ENCODE peak calls at places on chromosome 6, in six cellular contexts. Z, X, E, T, Y and Q are unnamed samples.

GRCh38 chr6:151502499-151502898 is 8.7 kb downstream of the CCDC170 start:
- DNase-seq in X (no peak), T (no peak), Z (no peak), E (no peak), Y (no peak), Q (no peak)

GRCh38 chr6:156866181-156866862 is 89.1 kb downstream of the ARID1B start:
- DNase-seq in E (peak), Z (peak), X (no peak), Y (no peak), T (no peak), Q (no peak)

GRCh38 chr6:3307436-3307835 is 48.7 kb downstream of the PSMG4 start:
- DNase-seq in Z (peak), Y (no peak), X (no peak), E (no peak), T (peak), Q (no peak)

GRCh38 chr6:147909645-147910044 is 401.2 kb downstream of the SAMD5 start:
- DNase-seq in E (no peak), Z (no peak), X (no peak), T (no peak), Y (no peak), Q (no peak)

GRCh38 chr6:158711264-158711663 is 61.4 kb downstream of the SYTL3 start:
- DNase-seq in Y (no peak), E (no peak), T (no peak), Z (no peak), X (no peak), Q (no peak)

GRCh38 chr6:65123516-65123915 is 583.5 kb downstream of the EYS start:
- DNase-seq in E (no peak), Y (no peak), T (no peak), Z (no peak), X (no peak), Q (no peak)

GRCh38 chr6:126072834-126073233 is 86.5 kb downstream of the TRMT11 start:
- DNase-seq in E (no peak), T (no peak), Z (no peak), X (no peak), Y (no peak), Q (no peak)

GRCh38 chr6:26316291-26316690 is 48.7 kb upstream of the BTN3A2 start:
- DNase-seq in T (no peak), Y (no peak), E (no peak), Z (no peak), X (no peak), Q (no peak)

GRCh38 chr6:155694429-155694795 is 238.8 kb upstream of the NOX3 start:
- DNase-seq in Y (no peak), X (no peak), T (no peak), E (no peak), Z (no peak), Q (no peak)

GRCh38 chr6:147689398-147689797 is 180.9 kb downstream of the SAMD5 start:
- DNase-seq in Z (no peak), Y (no peak), T (no peak), X (no peak), E (no peak), Q (no peak)

GRCh38 chr6:33860706-33861474 is 57.1 kb upstream of the MLN start:
- DNase-seq in X (no peak), T (no peak), Y (no peak), E (no peak), Z (no peak), Q (no peak)

GRCh38 chr6:137665342-137665741 is 171.1 kb upstream of the OLIG3 start:
- DNase-seq in Y (no peak), E (no peak), T (no peak), Z (no peak), X (no peak), Q (no peak)

GRCh38 chr6:95576621-95577316 is 566 bp upstream of the MANEA start:
- DNase-seq in T (no peak), Y (peak), E (no peak), Z (no peak), X (no peak), Q (no peak)

GRCh38 chr6:12150812-12151432 is 138.8 kb downstream of the HIVEP1 start:
- DNase-seq in T (peak), X (peak), E (peak), Z (peak), Y (peak), Q (no peak)

GRCh38 chr6:2523061-2523460 is 227.7 kb downstream of the MYLK4 start:
- DNase-seq in T (no peak), X (no peak), Z (no peak), Y (no peak), E (no peak), Q (no peak)

GRCh38 chr6:93848011-93848620 is 428.8 kb upstream of the EPHA7 start:
- DNase-seq in T (no peak), X (no peak), Y (no peak), E (no peak), Z (no peak), Q (no peak)

GRCh38 chr6:11317885-11318771 is 85.7 kb upstream of the NEDD9 start:
- DNase-seq in X (no peak), Z (peak), Y (peak), E (peak), T (no peak), Q (peak)

GRCh38 chr6:12293234-12293930 is 3.2 kb downstream of the EDN1 start:
- DNase-seq in E (no peak), T (no peak), Y (no peak), X (no peak), Z (no peak), Q (no peak)

GRCh38 chr6:152952866-152953509 is 29.9 kb downstream of the FBXO5 start:
- DNase-seq in Z (no peak), T (no peak), Y (no peak), X (no peak), E (peak), Q (no peak)
- TF ChIP-seq CTCF in Z (peak), T (no peak), Y (peak), X (peak), E (peak), Q (peak)

GRCh38 chr6:91704531-91704930 is 1117.7 kb upstream of the MAP3K7 start:
- DNase-seq in E (no peak), Y (no peak), T (no peak), X (no peak), Z (no peak), Q (no peak)
- TF ChIP-seq CTCF in E (no peak), Y (no peak), T (no peak), X (no peak), Z (no peak), Q (no peak)

GRCh38 chr6:48736486-48737206 is 625.6 kb upstream of the PTCHD4 start:
- DNase-seq in X (no peak), E (no peak), Y (no peak), Z (no peak), T (no peak), Q (no peak)
- TF ChIP-seq CTCF in X (no peak), E (no peak), Y (no peak), Z (peak), T (no peak), Q (no peak)

GRCh38 chr6:134816780-134817179 is 133.1 kb downstream of the ALDH8A1 start:
- DNase-seq in Y (no peak), E (no peak), X (no peak), T (no peak), Z (no peak), Q (no peak)

GRCh38 chr6:134810402-134810801 is 139.5 kb downstream of the ALDH8A1 start:
- DNase-seq in E (no peak), T (no peak), Y (no peak), Z (no peak), X (no peak), Q (no peak)

GRCh38 chr6:134814076-134814709 is 135.7 kb downstream of the ALDH8A1 start:
- DNase-seq in Z (no peak), X (no peak), T (no peak), Y (no peak), E (peak), Q (no peak)

GRCh38 chr6:134816300-134816699 is 133.6 kb downstream of the ALDH8A1 start:
- DNase-seq in X (no peak), Z (no peak), T (no peak), E (no peak), Y (no peak), Q (no peak)

GRCh38 chr6:134813146-134813545 is 136.8 kb downstream of the ALDH8A1 start:
- DNase-seq in T (no peak), Y (no peak), X (no peak), Z (no peak), E (no peak), Q (no peak)
- TF ChIP-seq CTCF in T (no peak), Y (no peak), X (no peak), Z (no peak), E (no peak), Q (no peak)

GRCh38 chr6:19205076-19205475 is 632.1 kb upstream of the ID4 start:
- DNase-seq in Z (no peak), X (no peak), E (no peak), Y (no peak), T (no peak), Q (no peak)

GRCh38 chr6:19214231-19214630 is 622.9 kb upstream of the ID4 start:
- DNase-seq in T (no peak), Y (no peak), X (no peak), Z (peak), E (no peak), Q (no peak)

GRCh38 chr6:19209202-19209601 is 628.0 kb upstream of the ID4 start:
- DNase-seq in X (no peak), Z (no peak), E (no peak), Y (no peak), T (no peak), Q (no peak)

GRCh38 chr6:19210849-19211590 is 626.1 kb upstream of the ID4 start:
- DNase-seq in X (peak), Z (peak), T (peak), E (peak), Y (no peak), Q (peak)
- TF ChIP-seq CTCF in X (peak), Z (peak), T (peak), E (no peak), Y (no peak), Q (peak)

DNA sequence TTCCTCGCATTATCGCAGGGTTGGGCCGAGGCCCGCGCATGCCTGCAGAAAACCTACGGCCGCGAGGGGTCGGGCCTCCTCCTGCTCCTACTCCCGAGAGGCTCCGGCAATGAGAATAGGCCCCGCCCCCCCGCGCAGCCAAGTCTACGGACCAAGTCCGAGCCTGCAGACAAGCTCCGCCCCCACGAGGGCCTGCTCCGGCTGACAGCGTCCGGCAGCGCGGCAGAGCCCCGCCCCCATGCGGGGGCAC is 3.1 kb upstream of the GPSM3 start:
- DNase-seq in X (peak), E (peak), Y (peak), T (peak), Z (peak), Q (peak)
- TF ChIP-seq CTCF in X (peak), E (no peak), Y (no peak), T (no peak), Z (peak), Q (peak)